ENCODE peak calls at places on chromosomes 13 and 19, in seven cellular contexts. U is pancreas, M is psoas muscle, L is aorta, Q is GM23338, S is heart left ventricle, T is breast epithelium. R is an unnamed sample.

GRCh38 chr13:39254606-39255005 is 216.3 kb downstream of the NHLRC3 start:
- DNase-seq in U (no peak), M (no peak), L (no peak), Q (peak; percentile 8), S (no peak), T (no peak), R (no peak)

GRCh38 chr19:38862321-38863059 is 12.7 kb upstream of the HNRNPL start:
- DNase-seq in U (no peak), M (peak; percentile 77), L (no peak), Q (no peak), S (peak; percentile 58), T (peak; percentile 48), R (no peak)

GRCh38 chr19:456547-457110 is 4.2 kb downstream of the SHC2 start:
- DNase-seq in U (no peak), M (peak; percentile 18), L (no peak), Q (peak; percentile 0), S (no peak), T (no peak), R (no peak)

GRCh38 chr19:49488046-49488862 is 846 bp downstream of the RPL13A start:
- DNase-seq in U (no peak), M (no peak), L (no peak), Q (no peak), S (no peak), T (no peak), R (no peak)

GRCh38 chr19:4267101-4267900 is 11.8 kb upstream of the SHD start:
- DNase-seq in U (peak; percentile 78), M (peak; percentile 75), L (peak; percentile 85), Q (peak; percentile 93), S (peak; percentile 43), T (peak; percentile 32), R (peak; percentile 6)

GRCh38 chr19:29926801-29927200 is 15.2 kb upstream of the URI1 start:
- DNase-seq in U (no peak), M (no peak), L (no peak), Q (no peak), S (no peak), T (no peak), R (no peak)

GRCh38 chr13:106623799-106624198 is 55.9 kb upstream of the ARGLU1 start:
- DNase-seq in U (no peak), M (no peak), L (no peak), Q (no peak), S (no peak), T (no peak), R (no peak)

GRCh38 chr13:44079413-44080205 is 199.9 kb downstream of the LACC1 start:
- DNase-seq in U (no peak), M (no peak), L (no peak), Q (peak; percentile 24), S (no peak), T (no peak), R (no peak)

GRCh38 chr13:24223341-24224231 is 63.1 kb downstream of the SPATA13 start:
- DNase-seq in U (peak; percentile 64), M (no peak), L (no peak), Q (no peak), S (no peak), T (no peak), R (no peak)

GRCh38 chr19:58513694-58514563 is 2.1 kb upstream of the SLC27A5 start:
- DNase-seq in U (peak; percentile 98), M (peak; percentile 94), L (peak; percentile 96), Q (peak; percentile 96), S (peak; percentile 87), T (peak; percentile 75), R (peak; percentile 64)

GRCh38 chr13:66714795-66715194 is 515.3 kb downstream of the PCDH9 start:
- DNase-seq in U (no peak), M (no peak), L (no peak), Q (peak; percentile 4), S (no peak), T (no peak), R (no peak)

GRCh38 chr13:112962396-112962795 is 6.6 kb upstream of the MCF2L start:
- DNase-seq in U (peak; percentile 45), M (peak; percentile 32), L (peak; percentile 61), Q (no peak), S (no peak), T (no peak), R (no peak)

GRCh38 chr13:81988542-81988941 is 1647.6 kb upstream of the SPRY2 start:
- DNase-seq in U (no peak), M (no peak), L (no peak), Q (no peak), S (no peak), T (no peak), R (no peak)

GRCh38 chr19:13117176-13117771 is 734 bp upstream of the TRMT1 start:
- DNase-seq in U (no peak), M (no peak), L (no peak), Q (no peak), S (no peak), T (no peak), R (no peak)
- H3K27ac ChIP-seq in U (no peak overlapping the region), M (peak overlapping the region; percentile 79), L (no peak overlapping the region), Q (peak overlapping the region; percentile 98), S (peak overlapping the region; percentile 10), T (peak overlapping the region; percentile 59), R (peak overlapping the region; percentile 67)

DNA sequence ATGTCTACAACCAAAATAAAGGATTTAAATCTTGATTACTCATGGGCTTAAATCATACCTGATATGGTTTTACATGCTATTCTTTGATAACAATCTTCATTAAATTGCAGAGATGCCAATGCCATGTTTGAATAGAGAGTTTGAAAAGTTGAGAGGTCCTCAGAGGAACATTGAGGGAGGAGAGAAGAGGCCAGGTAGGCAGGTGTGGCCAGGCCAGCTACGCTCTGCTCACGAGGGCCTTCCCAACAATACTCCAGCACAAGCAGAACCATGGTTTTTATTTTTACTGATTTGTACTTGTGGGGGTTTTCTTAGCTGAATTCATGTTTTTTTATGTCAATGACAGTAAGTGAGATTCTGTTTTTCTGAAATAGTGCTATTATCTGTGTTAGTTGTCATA is 158.1 kb upstream of the RFC3 start:
- DNase-seq in U (no peak), M (no peak), L (no peak), Q (no peak), S (no peak), T (no peak), R (no peak)
- H3K27ac ChIP-seq in U (no peak overlapping the region), M (no peak overlapping the region), L (no peak overlapping the region), Q (no peak overlapping the region), S (no peak overlapping the region), T (no peak overlapping the region), R (no peak overlapping the region)

DNA sequence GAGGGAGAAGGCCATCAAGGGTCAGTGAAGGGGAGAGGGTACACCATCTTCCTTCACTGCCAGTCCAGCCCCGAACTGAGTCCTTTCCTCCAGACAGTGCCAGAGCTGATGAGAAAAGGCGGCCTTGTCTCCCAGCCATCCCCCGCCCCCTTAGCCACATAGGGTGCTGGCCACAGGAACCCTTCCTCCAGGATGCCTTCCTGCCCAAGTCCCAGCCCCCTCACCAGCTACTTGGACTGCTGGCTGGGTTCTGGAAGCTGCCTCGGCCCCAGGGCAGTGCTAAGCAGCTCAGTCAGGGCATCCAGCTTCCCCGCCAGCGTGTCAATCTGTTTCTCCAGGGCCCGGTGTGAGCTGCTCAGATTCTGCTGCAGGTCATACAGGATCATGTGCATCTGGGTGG is 12.6 kb upstream of the SMG9 start:
- DNase-seq in U (no peak), M (no peak), L (no peak), Q (no peak), S (no peak), T (no peak), R (no peak)
- H3K27ac ChIP-seq in U (no peak overlapping the region), M (no peak overlapping the region), L (no peak overlapping the region), Q (no peak overlapping the region), S (no peak overlapping the region), T (peak overlapping the region; percentile 84), R (no peak overlapping the region)

DNA sequence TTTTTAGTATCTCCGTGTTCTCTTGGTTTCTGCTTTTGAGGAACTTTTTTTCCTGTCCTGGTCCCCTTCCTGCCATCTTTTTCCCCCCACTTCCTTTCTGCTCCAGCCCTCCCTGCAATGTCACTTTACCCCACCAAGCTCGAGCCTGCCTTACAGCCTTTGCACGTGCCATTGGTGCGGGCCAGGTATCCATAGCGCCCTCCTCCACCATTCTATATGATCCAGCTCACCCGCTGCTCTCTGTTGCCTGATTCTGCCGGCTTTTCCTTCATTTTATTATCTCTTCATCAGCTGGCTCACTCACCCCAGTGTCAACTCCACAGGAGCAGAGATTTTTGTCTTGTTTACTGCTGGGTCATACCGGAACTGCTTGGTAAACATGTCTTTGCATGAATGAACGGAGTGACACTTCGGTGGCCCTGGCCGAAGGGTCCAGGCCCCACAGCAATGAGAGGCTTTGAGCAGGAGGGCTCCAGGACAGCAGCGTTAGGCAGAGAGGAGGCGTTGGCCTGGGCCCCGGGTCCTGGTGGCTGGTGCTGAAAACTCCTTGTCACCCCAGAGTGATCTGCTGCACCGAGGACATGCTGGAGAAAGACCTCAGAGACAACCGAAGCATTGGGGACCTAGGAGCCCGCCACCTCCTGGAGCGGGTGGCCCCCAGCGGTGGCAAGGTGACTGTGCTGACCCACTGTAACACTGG is 1.2 kb downstream of the MRI1 start:
- DNase-seq in U (no peak), M (no peak), L (no peak), Q (peak; percentile 52), S (no peak), T (no peak), R (no peak)
- H3K27ac ChIP-seq in U (peak overlapping the region; percentile 11), M (peak overlapping the region; percentile 66), L (no peak overlapping the region), Q (no peak overlapping the region), S (no peak overlapping the region), T (peak overlapping the region; percentile 80), R (peak overlapping the region; percentile 16)

GRCh38 chr13:30147380-30147779 is 160.0 kb downstream of the KATNAL1 start:
- DNase-seq in U (no peak), M (no peak), L (no peak), Q (no peak), S (no peak), T (no peak), R (no peak)
- H3K27ac ChIP-seq in U (no peak overlapping the region), M (no peak overlapping the region), L (no peak overlapping the region), Q (no peak overlapping the region), S (no peak overlapping the region), T (no peak overlapping the region), R (no peak overlapping the region)

GRCh38 chr19:45825917-45826893 is 11.1 kb upstream of the RSPH6A start:
- DNase-seq in U (no peak), M (no peak), L (no peak), Q (no peak), S (no peak), T (no peak), R (no peak)
- H3K27ac ChIP-seq in U (no peak overlapping the region), M (no peak overlapping the region), L (no peak overlapping the region), Q (no peak overlapping the region), S (no peak overlapping the region), T (no peak overlapping the region), R (no peak overlapping the region)

DNA sequence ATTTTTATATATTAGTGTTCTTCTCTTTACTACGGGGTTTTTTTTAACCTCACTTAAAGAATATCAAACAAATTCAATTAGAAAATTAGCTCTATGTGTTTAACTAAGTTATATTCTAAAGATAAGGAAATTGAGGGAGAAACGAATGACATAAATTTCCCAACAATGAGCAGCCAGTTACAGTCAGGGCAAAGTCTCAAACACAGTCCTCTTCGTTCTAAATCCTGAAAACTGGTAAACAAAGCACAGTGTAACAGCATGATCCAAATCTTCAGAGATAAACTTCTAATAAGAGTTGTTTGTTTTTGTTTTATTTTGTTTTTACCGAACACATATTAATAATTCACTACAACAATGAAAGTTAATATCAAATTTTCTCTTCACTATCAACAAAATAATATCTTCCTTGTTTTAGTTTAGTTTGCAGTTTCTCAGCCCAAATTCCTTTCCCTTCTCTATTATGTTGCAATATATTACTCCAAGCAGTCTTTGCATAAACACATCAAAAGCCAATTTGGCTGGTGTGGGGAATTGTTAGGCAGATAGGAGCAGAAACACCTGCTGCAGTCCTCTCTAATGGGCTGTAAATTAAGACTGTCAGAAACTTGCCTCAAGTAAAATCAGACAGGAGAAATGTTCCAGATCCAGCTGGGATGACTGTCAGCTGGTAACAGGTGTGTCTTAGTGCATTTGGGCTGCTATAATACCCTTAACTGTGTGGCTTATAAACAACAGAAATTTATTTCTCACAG is 106.5 kb upstream of the SGCG start:
- DNase-seq in U (no peak), M (no peak), L (no peak), Q (no peak), S (no peak), T (no peak), R (no peak)
- H3K27ac ChIP-seq in U (no peak overlapping the region), M (peak overlapping the region; percentile 25), L (no peak overlapping the region), Q (no peak overlapping the region), S (no peak overlapping the region), T (no peak overlapping the region), R (no peak overlapping the region)

R was measured in caudate nucleus.